ENCODE peak calls at places on chromosomes 1 and 21, in six cellular contexts. T is IMR-90, Q is mesenchymal stem cell, V is H9, M is neuronal stem cell, D is H1. Y is an unnamed sample.

GRCh38 chr1:73998348-73998959 is 199.5 kb downstream of the LRRIQ3 start:
- DNase-seq in T (peak), D (no peak), V (no peak), M (no peak), Q (peak), Y (peak)

GRCh38 chr1:42170779-42171621 is 6.5 kb upstream of the GUCA2A start:
- DNase-seq in Q (no peak), T (no peak), M (no peak), D (no peak), V (no peak), Y (no peak)

GRCh38 chr1:171984850-171985485 is 143.7 kb downstream of the DNM3 start:
- DNase-seq in M (no peak), T (peak), Q (peak), V (no peak), D (no peak), Y (peak)

GRCh38 chr1:230823421-230823820 is 44.9 kb downstream of the C1orf198 start:
- DNase-seq in Q (no peak), D (no peak), M (no peak), T (no peak), V (no peak), Y (no peak)

GRCh38 chr1:43492816-43493215 is 37.9 kb upstream of the PTPRF start:
- DNase-seq in D (no peak), Q (no peak), V (no peak), M (no peak), T (peak), Y (peak)

GRCh38 chr1:241271427-241271826 is 85.6 kb downstream of the RGS7 start:
- DNase-seq in V (no peak), M (no peak), T (no peak), Q (no peak), D (no peak), Y (no peak)

GRCh38 chr1:206715120-206715519 is 30.4 kb downstream of the MAPKAPK2 start:
- DNase-seq in T (no peak), V (no peak), M (no peak), D (no peak), Q (no peak), Y (no peak)

GRCh38 chr1:154405762-154406571 is 824 bp downstream of the IL6R start:
- DNase-seq in T (peak), Q (peak), D (no peak), V (no peak), M (peak), Y (peak)

GRCh38 chr1:236023926-236024565 is 40.8 kb downstream of the NID1 start:
- DNase-seq in T (no peak), M (no peak), D (no peak), Q (no peak), V (no peak), Y (no peak)

GRCh38 chr1:39051956-39052355 is 25.8 kb downstream of the NDUFS5 start:
- DNase-seq in M (no peak), Q (no peak), T (no peak), D (peak), V (no peak), Y (peak)

GRCh38 chr1:16189003-16189402 is 23.4 kb downstream of the ARHGEF19 start:
- DNase-seq in Q (no peak), V (no peak), T (no peak), M (no peak), D (no peak), Y (no peak)

GRCh38 chr1:205711105-205712048 is 31.1 kb upstream of the SLC45A3 start:
- DNase-seq in Q (peak), D (no peak), M (peak), T (peak), V (peak), Y (peak)

GRCh38 chr1:85216697-85217096 is 15.9 kb upstream of the SYDE2 start:
- DNase-seq in Q (no peak), D (no peak), M (no peak), T (no peak), V (no peak), Y (no peak)

GRCh38 chr1:12502300-12503109 is 115.5 kb downstream of the DHRS3 start:
- DNase-seq in M (no peak), V (no peak), D (no peak), Q (no peak), T (no peak), Y (no peak)

GRCh38 chr1:116412898-116413297 is 39.9 kb downstream of the ATP1A1 start:
- DNase-seq in M (no peak), D (no peak), T (no peak), Q (no peak), V (no peak), Y (no peak)

GRCh38 chr21:21788591-21788990 is 790.4 kb downstream of the NCAM2 start:
- DNase-seq in Q (no peak), D (no peak), M (no peak), V (no peak), T (no peak), Y (no peak)

GRCh38 chr1:174875306-174875705 is 124.4 kb upstream of the CACYBP start:
- DNase-seq in V (peak), Q (no peak), T (no peak), M (no peak), D (no peak), Y (peak)

GRCh38 chr1:3545363-3546047 is 65.8 kb downstream of the MEGF6 start:
- DNase-seq in M (no peak), Q (peak), T (peak), V (no peak), D (no peak), Y (peak)

GRCh38 chr1:202802998-202803932 is 5.0 kb downstream of the KDM5B start:
- DNase-seq in Q (peak), T (peak), V (no peak), D (no peak), M (no peak), Y (no peak)

GRCh38 chr1:94792876-94793605 is 27.1 kb upstream of the SLC44A3 start:
- DNase-seq in V (no peak), T (peak), Q (peak), M (no peak), D (no peak), Y (no peak)

GRCh38 chr1:221174598-221174997 is 295.4 kb downstream of the HLX start:
- DNase-seq in D (peak), V (peak), T (no peak), M (no peak), Q (no peak), Y (no peak)

GRCh38 chr1:22341791-22342605 is 109.7 kb upstream of the ZBTB40 start:
- DNase-seq in Q (peak), T (peak), D (no peak), M (no peak), V (no peak), Y (peak)

GRCh38 chr1:25996966-25997758 is 701 bp downstream of the PAFAH2 start:
- DNase-seq in M (no peak), V (no peak), T (peak), D (no peak), Q (peak), Y (peak)

GRCh38 chr1:172203135-172203823 is 217.2 kb upstream of the C1orf105 start:
- DNase-seq in T (peak), V (no peak), M (no peak), D (no peak), Q (peak), Y (no peak)

GRCh38 chr1:2273401-2274090 is 45.4 kb downstream of the SKI start:
- DNase-seq in Q (no peak), V (no peak), M (no peak), D (no peak), T (no peak), Y (no peak)

GRCh38 chr1:47997289-47998200 is at the start of gene TRABD2B:
- DNase-seq in V (peak), Q (peak), M (peak), T (peak), D (peak), Y (peak)

GRCh38 chr1:79811173-79811572 is 804.6 kb upstream of the ADGRL4 start:
- DNase-seq in Q (peak), T (peak), M (no peak), V (no peak), D (no peak), Y (no peak)

GRCh38 chr1:206905295-206906164 is 8.3 kb downstream of the IL24 start:
- DNase-seq in Q (peak), T (peak), D (no peak), M (no peak), V (no peak), Y (peak)

GRCh38 chr21:33685613-33686197 is 43.4 kb downstream of the ITSN1 start:
- DNase-seq in M (no peak), Q (peak), V (no peak), T (peak), D (no peak), Y (peak)
- H4K91ac ChIP-seq in M (no peak), Q (no peak), V (no peak), T (peak), D (peak), Y (no peak)

DNA sequence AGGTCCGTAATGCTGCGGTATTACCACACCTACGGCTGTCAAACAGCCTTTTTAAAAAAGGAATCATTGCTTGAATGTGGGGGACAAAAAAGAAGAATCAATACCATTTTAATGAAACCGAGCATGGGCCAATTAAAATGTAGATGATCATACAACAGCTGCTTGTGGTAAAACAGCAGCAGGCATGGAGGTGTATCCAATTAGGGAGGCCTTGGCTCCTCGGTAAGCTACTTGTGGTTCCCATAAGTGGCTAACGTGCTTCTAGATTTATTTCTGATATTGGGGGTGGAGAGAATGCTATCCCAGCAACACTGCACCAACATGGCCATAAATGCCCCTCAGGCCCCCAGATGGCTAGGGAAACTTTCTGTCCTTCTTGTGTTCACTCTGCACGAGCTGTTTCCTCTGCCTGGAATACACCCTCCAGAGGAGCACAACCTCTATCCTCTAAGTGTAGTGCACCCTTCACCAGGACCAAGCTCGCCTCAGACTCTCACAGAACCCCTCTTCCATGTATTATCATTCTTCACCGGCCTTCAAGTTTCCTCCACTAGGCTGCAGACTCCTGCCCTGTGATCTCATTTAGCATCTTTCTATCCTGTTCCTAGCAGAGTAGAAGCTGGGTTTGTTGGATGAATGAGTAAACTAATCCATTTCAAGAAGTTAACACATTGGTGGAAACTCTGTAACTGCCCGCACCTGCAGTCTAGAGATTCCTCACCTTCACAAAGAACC is 1.6 kb downstream of the PTPN14 start:
- DNase-seq in D (no peak), M (no peak), T (peak), V (no peak), Q (peak), Y (no peak)
- H2BK120ac ChIP-seq in D (no peak), M (no peak), T (peak), V (no peak), Q (no peak), Y (no peak)

GRCh38 chr1:162215902-162216301 is 146.4 kb downstream of the NOS1AP start:
- DNase-seq in M (no peak), V (peak), Q (no peak), D (no peak), T (no peak), Y (no peak)

GRCh38 chr1:162218975-162219374 is 149.5 kb downstream of the NOS1AP start:
- DNase-seq in M (no peak), T (no peak), V (no peak), D (no peak), Q (no peak), Y (peak)

GRCh38 chr1:162218546-162218945 is 149.1 kb downstream of the NOS1AP start:
- DNase-seq in D (no peak), M (no peak), V (no peak), T (no peak), Q (no peak), Y (no peak)

GRCh38 chr1:162216604-162217003 is 147.1 kb downstream of the NOS1AP start:
- DNase-seq in Q (no peak), T (no peak), V (no peak), D (no peak), M (no peak), Y (no peak)

GRCh38 chr1:162217674-162218073 is 148.2 kb downstream of the NOS1AP start:
- DNase-seq in T (no peak), M (no peak), V (no peak), D (no peak), Q (no peak), Y (no peak)
- H4K91ac ChIP-seq in T (no peak), M (no peak), V (no peak), D (no peak), Q (no peak), Y (no peak)

GRCh38 chr1:65149753-65150463 is 1.9 kb downstream of the AK4 start:
- DNase-seq in D (no peak), Q (no peak), T (no peak), M (no peak), V (no peak), Y (no peak)
- H2BK120ac ChIP-seq in D (peak), Q (no peak), T (no peak), M (no peak), V (no peak), Y (no peak)

DNA sequence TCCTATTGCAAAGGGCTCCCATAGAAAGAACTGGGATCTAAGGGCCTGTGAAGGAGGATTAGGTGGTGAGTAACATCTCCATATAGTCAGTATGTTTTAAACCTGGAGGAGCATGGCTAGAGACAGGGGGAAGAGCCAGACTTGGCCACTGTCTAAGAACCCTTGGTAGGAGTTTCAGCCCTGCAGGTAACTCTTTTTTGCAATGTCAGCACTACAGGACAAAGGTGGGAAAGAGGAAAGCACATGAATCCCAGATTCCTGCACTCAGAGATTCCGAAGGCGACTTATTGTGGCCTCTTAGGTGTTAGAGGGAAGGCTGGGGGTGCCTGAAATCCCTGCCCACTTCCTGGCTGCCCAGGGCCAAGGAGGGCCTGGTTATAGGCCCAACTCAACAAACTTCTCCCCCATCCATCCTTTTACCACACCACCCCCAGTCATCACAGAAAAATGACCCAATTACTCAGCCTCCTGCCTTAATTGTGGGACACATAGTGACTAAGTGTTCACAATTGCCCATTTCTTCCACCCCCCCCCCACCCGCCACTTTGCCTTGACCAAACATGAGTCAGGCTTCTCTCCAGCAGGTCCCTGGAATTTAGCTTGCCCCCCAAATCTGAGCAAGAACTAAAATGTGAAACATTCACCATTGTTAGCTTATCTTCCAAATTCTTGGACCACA is 1.9 kb upstream of the NTNG1 start:
- DNase-seq in V (no peak), Q (no peak), D (no peak), T (peak), M (no peak), Y (no peak)
- H4K91ac ChIP-seq in V (no peak), Q (no peak), D (no peak), T (no peak), M (no peak), Y (no peak)

GRCh38 chr21:28160378-28160777 is 832.3 kb downstream of the LTN1 start:
- DNase-seq in V (no peak), M (no peak), T (no peak), D (no peak), Q (peak), Y (no peak)
- H2BK120ac ChIP-seq in V (no peak), M (no peak), T (no peak), D (no peak), Q (peak), Y (no peak)

DNA sequence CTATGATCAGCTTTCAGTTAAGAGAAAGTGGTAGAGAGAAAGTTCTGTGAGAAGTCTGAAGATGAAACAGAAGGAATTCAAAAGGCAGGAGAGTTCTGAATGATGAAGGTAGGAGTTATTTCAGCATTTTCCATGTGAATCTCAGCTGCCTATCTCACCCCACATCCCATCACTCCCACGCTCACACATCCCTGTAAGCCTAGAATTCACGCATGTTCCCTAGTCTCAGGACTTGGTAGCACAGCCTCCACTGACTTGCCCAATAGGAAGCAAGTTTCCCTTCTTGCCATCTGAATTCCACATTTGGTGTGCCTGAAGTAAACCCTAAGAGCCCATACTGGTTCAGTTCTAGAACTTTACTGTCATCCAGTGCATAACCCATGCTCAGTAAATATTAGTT is 56.6 kb downstream of the STYXL2 start:
- DNase-seq in V (no peak), T (no peak), M (no peak), Q (no peak), D (no peak), Y (no peak)
- H4K91ac ChIP-seq in V (no peak), T (no peak), M (no peak), Q (no peak), D (no peak), Y (no peak)

GRCh38 chr1:86913896-86914634 is at the start of gene SELENOF:
- DNase-seq in D (peak), M (peak), V (peak), T (peak), Q (peak), Y (peak)
- H2BK120ac ChIP-seq in D (peak), M (peak), V (peak), T (peak), Q (peak), Y (peak)

Y was measured in trophoblast cell.